ENCODE peak calls at places on chromosomes 13 and 19, in nine cellular contexts. One of them, this sample, is unnamed.

GRCh38 chr19:57406516-57407123 is 4.3 kb upstream of the ZNF17 start:
- DNase-seq in ovary: no peak
- DNase-seq in endothelial cell of umbilical vein: peak; percentile 47
- DNase-seq in psoas muscle: peak; percentile 41
- DNase-seq in CD8-positive, alpha-beta T cell: peak; percentile 50
- DNase-seq in heart left ventricle: peak; percentile 56
- DNase-seq in colonic mucosa: peak; percentile 67
- DNase-seq in tibial nerve: no peak
- DNase-seq in breast epithelium: peak; percentile 62
- DNase-seq in this sample: peak; percentile 39

GRCh38 chr19:46491975-46492682 is 3.5 kb downstream of the PNMA8B start:
- DNase-seq in ovary: no peak
- DNase-seq in endothelial cell of umbilical vein: no peak
- DNase-seq in psoas muscle: no peak
- DNase-seq in CD8-positive, alpha-beta T cell: no peak
- DNase-seq in heart left ventricle: no peak
- DNase-seq in colonic mucosa: no peak
- DNase-seq in tibial nerve: no peak
- DNase-seq in breast epithelium: no peak
- DNase-seq in this sample: no peak

GRCh38 chr19:35641515-35642151 is at the start of gene ETV2:
- DNase-seq in ovary: peak; percentile 61
- DNase-seq in endothelial cell of umbilical vein: peak; percentile 40
- DNase-seq in psoas muscle: no peak
- DNase-seq in CD8-positive, alpha-beta T cell: no peak
- DNase-seq in heart left ventricle: peak; percentile 60
- DNase-seq in colonic mucosa: peak; percentile 38
- DNase-seq in tibial nerve: no peak
- DNase-seq in breast epithelium: no peak
- DNase-seq in this sample: peak; percentile 40

GRCh38 chr13:99980201-99981114 is 1.1 kb upstream of the ZIC2 start:
- DNase-seq in ovary: peak; percentile 54
- DNase-seq in endothelial cell of umbilical vein: peak; percentile 47
- DNase-seq in psoas muscle: peak; percentile 69
- DNase-seq in CD8-positive, alpha-beta T cell: no peak
- DNase-seq in heart left ventricle: peak; percentile 57
- DNase-seq in colonic mucosa: peak; percentile 79
- DNase-seq in tibial nerve: no peak
- DNase-seq in breast epithelium: no peak
- DNase-seq in this sample: peak; percentile 70

GRCh38 chr19:5172859-5173577 is 167.6 kb downstream of the PTPRS start:
- DNase-seq in ovary: no peak
- DNase-seq in endothelial cell of umbilical vein: peak; percentile 76
- DNase-seq in psoas muscle: peak; percentile 25
- DNase-seq in CD8-positive, alpha-beta T cell: no peak
- DNase-seq in heart left ventricle: no peak
- DNase-seq in colonic mucosa: no peak
- DNase-seq in tibial nerve: no peak
- DNase-seq in breast epithelium: no peak
- DNase-seq in this sample: peak; percentile 99

GRCh38 chr19:44846455-44847143 is 502 bp downstream of the NECTIN2 start:
- DNase-seq in ovary: peak; percentile 78
- DNase-seq in endothelial cell of umbilical vein: peak; percentile 32
- DNase-seq in psoas muscle: peak; percentile 40
- DNase-seq in CD8-positive, alpha-beta T cell: no peak
- DNase-seq in heart left ventricle: peak; percentile 51
- DNase-seq in colonic mucosa: peak; percentile 62
- DNase-seq in tibial nerve: no peak
- DNase-seq in breast epithelium: no peak
- DNase-seq in this sample: peak; percentile 16

GRCh38 chr13:63088226-63088625 is 1672.6 kb upstream of the PCDH20 start:
- DNase-seq in ovary: no peak
- DNase-seq in endothelial cell of umbilical vein: no peak
- DNase-seq in psoas muscle: no peak
- DNase-seq in CD8-positive, alpha-beta T cell: no peak
- DNase-seq in heart left ventricle: no peak
- DNase-seq in colonic mucosa: no peak
- DNase-seq in tibial nerve: no peak
- DNase-seq in breast epithelium: no peak
- DNase-seq in this sample: peak; percentile 14

GRCh38 chr13:32019612-32020233 is 11.9 kb upstream of the FRY start:
- DNase-seq in ovary: peak; percentile 31
- DNase-seq in endothelial cell of umbilical vein: peak; percentile 84
- DNase-seq in psoas muscle: no peak
- DNase-seq in CD8-positive, alpha-beta T cell: no peak
- DNase-seq in heart left ventricle: peak; percentile 37
- DNase-seq in colonic mucosa: peak; percentile 40
- DNase-seq in tibial nerve: peak; percentile 67
- DNase-seq in breast epithelium: no peak
- DNase-seq in this sample: peak; percentile 68

GRCh38 chr19:46191972-46192371 is 37.6 kb upstream of the IGFL1 start:
- DNase-seq in ovary: no peak
- DNase-seq in endothelial cell of umbilical vein: no peak
- DNase-seq in psoas muscle: no peak
- DNase-seq in CD8-positive, alpha-beta T cell: no peak
- DNase-seq in heart left ventricle: no peak
- DNase-seq in colonic mucosa: no peak
- DNase-seq in tibial nerve: no peak
- DNase-seq in breast epithelium: no peak
- DNase-seq in this sample: no peak

GRCh38 chr13:99985243-99985874 is 3.8 kb downstream of the ZIC2 start:
- DNase-seq in ovary: peak; percentile 18
- DNase-seq in endothelial cell of umbilical vein: no peak
- DNase-seq in psoas muscle: no peak
- DNase-seq in CD8-positive, alpha-beta T cell: no peak
- DNase-seq in heart left ventricle: no peak
- DNase-seq in colonic mucosa: no peak
- DNase-seq in tibial nerve: no peak
- DNase-seq in breast epithelium: no peak
- DNase-seq in this sample: no peak

GRCh38 chr19:29154163-29154562 is 58.8 kb downstream of the UQCRFS1 start:
- DNase-seq in ovary: no peak
- DNase-seq in endothelial cell of umbilical vein: no peak
- DNase-seq in psoas muscle: no peak
- DNase-seq in CD8-positive, alpha-beta T cell: no peak
- DNase-seq in heart left ventricle: no peak
- DNase-seq in colonic mucosa: no peak
- DNase-seq in tibial nerve: no peak
- DNase-seq in breast epithelium: no peak
- DNase-seq in this sample: no peak

GRCh38 chr13:42865703-42866102 is 84.3 kb downstream of the FAM216B start:
- DNase-seq in ovary: no peak
- DNase-seq in endothelial cell of umbilical vein: no peak
- DNase-seq in psoas muscle: no peak
- DNase-seq in CD8-positive, alpha-beta T cell: no peak
- DNase-seq in heart left ventricle: no peak
- DNase-seq in colonic mucosa: no peak
- DNase-seq in tibial nerve: no peak
- DNase-seq in breast epithelium: no peak
- DNase-seq in this sample: peak; percentile 17

GRCh38 chr19:17075860-17076538 is 422 bp downstream of the MYO9B start:
- DNase-seq in ovary: no peak
- DNase-seq in endothelial cell of umbilical vein: peak; percentile 51
- DNase-seq in psoas muscle: peak; percentile 36
- DNase-seq in CD8-positive, alpha-beta T cell: peak; percentile 18
- DNase-seq in heart left ventricle: peak; percentile 45
- DNase-seq in colonic mucosa: peak; percentile 55
- DNase-seq in tibial nerve: no peak
- DNase-seq in breast epithelium: no peak
- DNase-seq in this sample: peak; percentile 12

GRCh38 chr13:98267080-98267912 is 90.2 kb upstream of the RNF113B start:
- DNase-seq in ovary: peak; percentile 30
- DNase-seq in endothelial cell of umbilical vein: peak; percentile 50
- DNase-seq in psoas muscle: no peak
- DNase-seq in CD8-positive, alpha-beta T cell: no peak
- DNase-seq in heart left ventricle: no peak
- DNase-seq in colonic mucosa: peak; percentile 82
- DNase-seq in tibial nerve: peak; percentile 10
- DNase-seq in breast epithelium: no peak
- DNase-seq in this sample: peak; percentile 69

DNA sequence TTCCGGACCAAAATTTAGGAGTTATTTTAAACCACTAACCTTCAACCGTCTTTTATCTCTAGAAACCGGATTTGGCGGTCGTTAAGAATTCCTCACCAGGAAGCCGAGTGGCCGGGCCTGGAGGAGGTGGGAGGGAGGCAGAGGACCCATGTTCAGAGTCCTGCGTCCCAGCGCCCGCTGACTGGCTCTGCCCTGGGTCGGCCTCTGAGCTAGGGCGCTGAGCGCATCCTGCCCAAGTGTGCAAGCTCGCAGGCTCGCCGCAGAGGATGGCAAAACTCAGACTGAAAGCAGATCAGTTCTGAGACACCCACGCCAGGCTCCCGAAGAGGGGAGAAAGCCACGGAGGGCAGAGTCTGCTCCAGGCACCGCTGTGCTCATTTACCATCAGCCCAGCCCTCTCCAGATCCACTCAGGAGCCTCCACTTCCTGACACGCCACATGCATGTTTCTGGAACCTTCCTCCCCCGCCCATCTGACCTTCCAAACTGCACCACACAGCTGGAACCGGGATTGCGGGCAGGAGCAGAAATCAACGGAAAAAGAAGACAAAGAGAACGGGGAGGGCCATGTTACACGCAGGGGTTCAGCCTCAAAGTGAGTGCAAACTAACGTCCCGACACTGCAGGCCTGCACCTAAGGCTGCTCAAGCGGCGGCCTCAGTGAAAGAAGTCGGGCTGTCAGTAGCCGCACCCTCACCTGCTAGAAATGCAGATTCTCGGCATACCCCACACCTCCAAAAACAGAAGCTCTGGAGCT is 8.2 kb downstream of the COL4A1 start:
- DNase-seq in ovary: peak; percentile 59
- DNase-seq in endothelial cell of umbilical vein: peak; percentile 54
- DNase-seq in psoas muscle: no peak
- DNase-seq in CD8-positive, alpha-beta T cell: no peak
- DNase-seq in heart left ventricle: peak; percentile 52
- DNase-seq in colonic mucosa: no peak
- DNase-seq in tibial nerve: no peak
- DNase-seq in breast epithelium: no peak
- DNase-seq in this sample: peak; percentile 60
- H3K4me3 ChIP-seq in ovary: peak overlapping the region; percentile 24
- H3K4me3 ChIP-seq in endothelial cell of umbilical vein: no peak overlapping the region
- H3K4me3 ChIP-seq in psoas muscle: peak overlapping the region; percentile 15
- H3K4me3 ChIP-seq in CD8-positive, alpha-beta T cell: no peak overlapping the region
- H3K4me3 ChIP-seq in heart left ventricle: peak overlapping the region; percentile 30
- H3K4me3 ChIP-seq in colonic mucosa: no peak overlapping the region
- H3K4me3 ChIP-seq in tibial nerve: peak overlapping the region; percentile 33
- H3K4me3 ChIP-seq in breast epithelium: peak overlapping the region; percentile 4
- H3K4me3 ChIP-seq in this sample: peak overlapping the region; percentile 20

GRCh38 chr13:26813626-26814348 is 53.2 kb upstream of the GPR12 start:
- DNase-seq in ovary: no peak
- DNase-seq in endothelial cell of umbilical vein: no peak
- DNase-seq in psoas muscle: no peak
- DNase-seq in CD8-positive, alpha-beta T cell: no peak
- DNase-seq in heart left ventricle: no peak
- DNase-seq in colonic mucosa: no peak
- DNase-seq in tibial nerve: no peak
- DNase-seq in breast epithelium: no peak
- DNase-seq in this sample: no peak
- H3K27ac ChIP-seq in ovary: no peak overlapping the region
- H3K27ac ChIP-seq in endothelial cell of umbilical vein: no peak overlapping the region
- H3K27ac ChIP-seq in psoas muscle: no peak overlapping the region
- H3K27ac ChIP-seq in CD8-positive, alpha-beta T cell: no peak overlapping the region
- H3K27ac ChIP-seq in heart left ventricle: no peak overlapping the region
- H3K27ac ChIP-seq in colonic mucosa: no peak overlapping the region
- H3K27ac ChIP-seq in tibial nerve: no peak overlapping the region
- H3K27ac ChIP-seq in breast epithelium: no peak overlapping the region
- H3K27ac ChIP-seq in this sample: no peak overlapping the region

DNA sequence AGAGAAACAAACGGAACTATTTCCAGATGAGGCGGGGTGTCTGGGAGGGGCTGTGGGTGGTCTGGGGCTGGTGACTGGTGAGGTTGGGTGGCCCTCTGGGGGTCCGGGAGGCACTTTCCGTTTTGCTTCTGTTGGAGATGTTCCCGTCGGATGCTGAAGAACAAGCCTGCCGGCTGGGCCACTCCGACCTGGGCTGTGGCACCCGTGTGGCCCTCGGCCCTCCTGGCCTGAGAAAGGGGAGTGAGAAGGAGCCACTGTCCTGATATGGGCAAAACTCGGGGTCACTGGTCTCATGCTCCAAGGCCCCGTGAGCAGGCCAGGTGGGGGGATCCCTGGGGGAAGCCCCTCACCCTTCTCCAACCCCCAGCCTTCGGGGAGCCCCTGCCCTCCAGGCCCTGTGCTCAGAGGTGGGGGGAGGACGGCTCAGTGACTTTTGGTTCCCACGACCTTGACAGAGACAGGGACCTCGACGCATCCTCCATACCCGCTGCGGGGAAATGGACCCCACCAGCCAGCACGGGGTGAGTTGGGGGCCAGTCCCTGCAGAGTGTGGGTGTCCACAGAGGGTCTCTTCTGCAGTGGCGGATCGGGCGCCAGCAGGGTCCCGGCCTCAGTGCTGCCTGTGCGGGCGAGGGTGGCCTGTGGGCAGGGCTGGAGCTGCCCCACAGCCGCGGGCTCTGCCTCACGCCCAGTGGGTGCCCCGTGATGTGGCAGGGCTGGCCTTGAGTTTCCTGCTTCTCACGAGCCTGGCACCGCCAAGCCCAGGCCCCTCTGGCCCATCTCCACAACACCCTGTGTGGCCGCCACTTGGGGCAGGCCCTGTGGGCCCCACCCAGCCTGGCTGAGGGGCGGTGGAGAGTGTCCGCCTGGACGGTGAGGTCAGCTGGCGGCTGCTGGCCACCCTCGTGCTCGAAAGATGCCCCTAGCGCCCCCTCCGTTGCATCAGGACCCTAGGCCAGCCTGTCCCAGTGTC is 4.4 kb upstream of the TBXA2R start:
- DNase-seq in ovary: peak; percentile 29
- DNase-seq in endothelial cell of umbilical vein: no peak
- DNase-seq in psoas muscle: no peak
- DNase-seq in CD8-positive, alpha-beta T cell: no peak
- DNase-seq in heart left ventricle: no peak
- DNase-seq in colonic mucosa: no peak
- DNase-seq in tibial nerve: no peak
- DNase-seq in breast epithelium: no peak
- DNase-seq in this sample: no peak
- H3K4me3 ChIP-seq in ovary: no peak overlapping the region
- H3K4me3 ChIP-seq in endothelial cell of umbilical vein: no peak overlapping the region
- H3K4me3 ChIP-seq in psoas muscle: no peak overlapping the region
- H3K4me3 ChIP-seq in CD8-positive, alpha-beta T cell: no peak overlapping the region
- H3K4me3 ChIP-seq in heart left ventricle: no peak overlapping the region
- H3K4me3 ChIP-seq in colonic mucosa: no peak overlapping the region
- H3K4me3 ChIP-seq in tibial nerve: no peak overlapping the region
- H3K4me3 ChIP-seq in breast epithelium: no peak overlapping the region
- H3K4me3 ChIP-seq in this sample: no peak overlapping the region

DNA sequence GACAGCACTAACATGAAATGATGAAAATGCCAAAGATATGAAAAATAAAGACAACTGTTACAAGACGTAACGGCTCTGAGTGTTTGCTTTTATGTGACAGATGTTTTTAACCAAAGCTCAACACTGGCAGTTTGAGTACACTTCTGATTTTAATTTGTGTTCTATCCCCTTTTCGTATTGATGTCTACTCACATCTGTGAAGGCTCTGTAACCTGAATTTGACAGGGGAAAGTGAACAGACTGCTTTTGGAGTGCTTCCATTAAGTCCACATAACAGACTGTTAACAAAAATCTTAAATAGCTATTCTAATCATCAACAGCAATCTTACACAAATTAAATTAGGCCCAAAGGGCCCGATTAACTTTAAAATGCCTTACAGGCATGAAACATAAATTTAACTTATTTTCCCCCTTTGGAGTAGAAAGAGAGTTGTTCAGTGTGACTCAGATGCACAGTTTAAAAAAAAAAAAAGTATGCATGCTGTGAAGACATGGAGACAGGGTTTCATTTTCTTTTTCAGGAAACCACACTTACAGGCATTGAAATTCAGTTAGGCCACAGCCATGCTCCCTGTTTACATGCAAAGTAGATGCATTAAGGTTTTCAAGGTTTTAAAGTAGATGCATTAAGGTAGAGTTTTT is 16.3 kb upstream of the RNASEH2B start:
- DNase-seq in ovary: no peak
- DNase-seq in endothelial cell of umbilical vein: no peak
- DNase-seq in psoas muscle: no peak
- DNase-seq in CD8-positive, alpha-beta T cell: no peak
- DNase-seq in heart left ventricle: no peak
- DNase-seq in colonic mucosa: no peak
- DNase-seq in tibial nerve: no peak
- DNase-seq in breast epithelium: no peak
- DNase-seq in this sample: no peak
- H3K27ac ChIP-seq in ovary: no peak overlapping the region
- H3K27ac ChIP-seq in endothelial cell of umbilical vein: no peak overlapping the region
- H3K27ac ChIP-seq in psoas muscle: no peak overlapping the region
- H3K27ac ChIP-seq in CD8-positive, alpha-beta T cell: peak overlapping the region; percentile 46
- H3K27ac ChIP-seq in heart left ventricle: no peak overlapping the region
- H3K27ac ChIP-seq in colonic mucosa: peak overlapping the region; percentile 39
- H3K27ac ChIP-seq in tibial nerve: no peak overlapping the region
- H3K27ac ChIP-seq in breast epithelium: no peak overlapping the region
- H3K27ac ChIP-seq in this sample: no peak overlapping the region

This sample was measured in brain microvascular endothelial cell.